ENCODE peak calls at places on chromosomes 7 and 10, in four cellular contexts. H is K562, V is H1, U is HepG2. K is an unnamed sample.

GRCh38 chr10:58359541-58359940 is 24.7 kb downstream of the UBE2D1 start:
- DNase-seq in H (no peak), U (no peak), V (no peak), K (no peak)

GRCh38 chr10:98898987-98899386 is 336.7 kb downstream of the HPSE2 start:
- DNase-seq in V (no peak), H (no peak), U (no peak), K (no peak)

GRCh38 chr10:126844406-126844805 is 60.8 kb upstream of the DOCK1 start:
- DNase-seq in H (no peak), V (no peak), U (no peak), K (no peak)

GRCh38 chr10:81116201-81116600 is 578.5 kb downstream of the SH2D4B start:
- DNase-seq in V (peak), H (no peak), U (no peak), K (no peak)

GRCh38 chr10:133346413-133346812 is 760 bp upstream of the PRAP1 start:
- DNase-seq in H (no peak), V (no peak), U (no peak), K (no peak)

GRCh38 chr7:47721670-47722069 is 139.8 kb upstream of the TNS3 start:
- DNase-seq in V (no peak), H (peak), U (no peak), K (no peak)

GRCh38 chr7:27245798-27246691 is 3.4 kb downstream of the EVX1 start:
- DNase-seq in U (no peak), V (no peak), H (peak), K (no peak)

GRCh38 chr10:89771684-89772083 is 70.3 kb downstream of the KIF20B start:
- DNase-seq in H (no peak), V (no peak), U (no peak), K (no peak)

GRCh38 chr7:45909576-45909975 is 11.5 kb downstream of the IGFBP3 start:
- DNase-seq in H (no peak), U (no peak), V (no peak), K (no peak)

GRCh38 chr10:63738410-63738809 is 217.2 kb downstream of the REEP3 start:
- DNase-seq in H (no peak), U (peak), V (no peak), K (no peak)

GRCh38 chr10:113268186-113268585 is 284.7 kb upstream of the HABP2 start:
- DNase-seq in H (no peak), U (no peak), V (no peak), K (no peak)

GRCh38 chr7:144670251-144670650 is 165.6 kb downstream of the TPK1 start:
- DNase-seq in V (no peak), U (no peak), H (no peak), K (peak)

GRCh38 chr7:43071604-43072003 is 40.8 kb upstream of the HECW1 start:
- DNase-seq in V (peak), U (no peak), H (peak), K (no peak)

GRCh38 chr10:119758448-119758847 is 32.6 kb downstream of the INPP5F start:
- DNase-seq in U (no peak), V (no peak), H (no peak), K (no peak)

GRCh38 chr10:88759366-88760101 is at the start of gene LIPN:
- DNase-seq in U (no peak), V (no peak), H (no peak), K (no peak)

GRCh38 chr10:28722065-28722803 is 44.9 kb downstream of the BAMBI start:
- DNase-seq in U (no peak), H (no peak), V (peak), K (peak)

GRCh38 chr7:44796034-44796503 is 412 bp upstream of the PPIA start:
- DNase-seq in V (peak), H (no peak), U (peak), K (no peak)

GRCh38 chr7:152588350-152588749 is 87.6 kb downstream of the XRCC2 start:
- DNase-seq in H (no peak), U (peak), V (no peak), K (no peak)

GRCh38 chr7:33719059-33719581 is 186.2 kb upstream of the BMPER start:
- DNase-seq in U (no peak), H (no peak), V (no peak), K (no peak)

GRCh38 chr7:43138710-43139601 is 26.5 kb downstream of the HECW1 start:
- DNase-seq in V (no peak), U (no peak), H (no peak), K (no peak)

DNA sequence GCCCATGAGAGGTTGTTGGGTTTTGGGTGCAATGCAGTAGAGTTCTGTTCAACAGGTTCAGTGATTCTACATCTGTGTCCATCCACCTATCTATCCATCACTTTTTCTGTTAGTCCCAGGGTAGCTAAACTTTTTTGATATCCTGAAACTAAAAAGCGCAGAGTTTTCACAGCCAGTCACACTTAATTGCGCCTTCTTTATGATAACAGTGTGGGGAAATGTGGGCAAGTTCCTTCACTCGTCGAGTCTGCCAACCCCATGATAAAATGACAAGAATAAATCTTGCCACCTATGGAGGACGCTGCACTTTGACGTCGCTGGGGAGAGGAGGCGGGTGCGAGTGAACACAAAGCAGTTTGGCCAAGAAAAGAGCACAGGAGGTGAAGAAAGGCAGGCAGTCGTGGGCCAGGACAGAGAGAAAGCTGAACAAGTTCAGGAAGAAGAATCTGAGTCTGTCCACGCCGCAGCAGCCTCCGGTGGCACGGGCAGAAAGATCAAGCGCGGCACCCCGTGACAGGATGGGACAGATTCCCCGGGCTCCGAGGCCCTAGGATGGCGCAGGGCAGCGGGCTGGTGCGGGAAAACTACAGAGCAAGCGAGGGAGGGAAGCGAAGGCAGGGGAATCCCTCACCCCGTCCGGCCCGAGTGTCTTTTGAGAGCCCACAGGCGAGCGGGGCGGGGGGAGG is 9.2 kb downstream of the SP8 start:
- DNase-seq in H (no peak), V (no peak), U (no peak), K (no peak)
- TF ChIP-seq EZH2 in H (no peak), V (no peak), U (no peak), K (peak)

GRCh38 chr10:129937351-129937751 is 26.7 kb downstream of the EBF3 start:
- DNase-seq in V (no peak), H (no peak), U (no peak), K (no peak)
- TF ChIP-seq JUN in V (no peak), H (no peak), U (no peak), K (no peak)

GRCh38 chr7:148402159-148402558 is 188.4 kb upstream of the C7orf33 start:
- DNase-seq in U (no peak), V (no peak), H (no peak), K (no peak)
- H2AFZ ChIP-seq in U (no peak), V (no peak), H (no peak), K (no peak)

GRCh38 chr7:135275971-135276580 is 42.4 kb downstream of the STRA8 start:
- DNase-seq in H (no peak), U (no peak), V (no peak), K (no peak)
- TF ChIP-seq EZH2 in H (no peak), U (no peak), V (no peak), K (no peak)

K was measured in endothelial cell of umbilical vein.